ENCODE peak calls at places on chromosome 16, in six cellular contexts. M is WTC11, T is K562, N is H1, L is endothelial cell of umbilical vein, E is HepG2. I is an unnamed sample.

GRCh38 chr16:64051826-64052225 is 1070.0 kb downstream of the CDH11 start:
- DNase-seq in M (no peak), T (no peak), N (no peak), L (peak; percentile 19), E (peak; percentile 32), I (no peak)

GRCh38 chr16:12293017-12293618 is 316.6 kb downstream of the SNX29 start:
- DNase-seq in M (no peak), T (peak; percentile 29), N (no peak), L (peak; percentile 13), E (no peak), I (no peak)

GRCh38 chr16:2715519-2715918 is 4.5 kb downstream of the PRSS27 start:
- DNase-seq in M (peak; percentile 72), T (peak; percentile 91), N (peak; percentile 80), L (peak; percentile 49), E (no peak), I (no peak)

GRCh38 chr16:67286441-67287235 is 7.3 kb downstream of the PLEKHG4 start:
- DNase-seq in M (no peak), T (no peak), N (no peak), L (no peak), E (no peak), I (no peak)

GRCh38 chr16:65388592-65388991 is 266.7 kb upstream of the CDH11 start:
- DNase-seq in M (no peak), T (no peak), N (no peak), L (no peak), E (no peak), I (no peak)

GRCh38 chr16:77974883-77975282 is 47.5 kb upstream of the CLEC3A start:
- DNase-seq in M (peak; percentile 31), T (no peak), N (peak; percentile 68), L (no peak), E (no peak), I (no peak)

GRCh38 chr16:89013111-89013510 is 36.1 kb upstream of the CBFA2T3 start:
- DNase-seq in M (no peak), T (no peak), N (no peak), L (no peak), E (no peak), I (no peak)

GRCh38 chr16:67936876-67937605 is 391 bp upstream of the PSMB10 start:
- DNase-seq in M (no peak), T (no peak), N (no peak), L (peak; percentile 64), E (no peak), I (no peak)

GRCh38 chr16:78551487-78552085 is 452.1 kb downstream of the WWOX start:
- DNase-seq in M (peak; percentile 39), T (no peak), N (peak; percentile 46), L (no peak), E (no peak), I (no peak)

GRCh38 chr16:75248142-75248535 is 3.3 kb downstream of the BCAR1 start:
- DNase-seq in M (no peak), T (no peak), N (no peak), L (no peak), E (no peak), I (no peak)

GRCh38 chr16:62408760-62409159 is 372.5 kb upstream of the CDH8 start:
- DNase-seq in M (peak; percentile 77), T (no peak), N (peak; percentile 84), L (no peak), E (no peak), I (no peak)

GRCh38 chr16:88354229-88355092 is 28.3 kb upstream of the ZNF469 start:
- DNase-seq in M (no peak), T (no peak), N (no peak), L (no peak), E (no peak), I (no peak)

GRCh38 chr16:2838928-2839327 is 8.8 kb downstream of the ZG16B start:
- DNase-seq in M (peak; percentile 86), T (peak; percentile 75), N (peak; percentile 82), L (peak; percentile 70), E (peak; percentile 72), I (peak; percentile 88)

GRCh38 chr16:7509919-7510705 is 177.5 kb downstream of the RBFOX1 start:
- DNase-seq in M (no peak), T (no peak), N (no peak), L (no peak), E (no peak), I (no peak)

GRCh38 chr16:81636298-81636960 is 142.7 kb upstream of the PLCG2 start:
- DNase-seq in M (no peak), T (peak; percentile 69), N (no peak), L (no peak), E (no peak), I (no peak)

GRCh38 chr16:86848821-86849220 is 270.5 kb downstream of the FOXL1 start:
- DNase-seq in M (no peak), T (no peak), N (no peak), L (no peak), E (no peak), I (no peak)

GRCh38 chr16:19872935-19873334 is 11.7 kb downstream of the GPRC5B start:
- DNase-seq in M (no peak), T (no peak), N (no peak), L (no peak), E (no peak), I (no peak)

GRCh38 chr16:2473999-2474876 is 689 bp upstream of the TBC1D24 start:
- DNase-seq in M (peak; percentile 42), T (peak; percentile 63), N (peak; percentile 72), L (peak; percentile 44), E (no peak), I (peak; percentile 56)

GRCh38 chr16:21628196-21628726 is 24.1 kb downstream of the IGSF6 start:
- DNase-seq in M (no peak), T (no peak), N (no peak), L (no peak), E (peak; percentile 84), I (no peak)

GRCh38 chr16:52191533-52192134 is 355.3 kb downstream of the TOX3 start:
- DNase-seq in M (peak; percentile 81), T (peak; percentile 69), N (peak; percentile 84), L (peak; percentile 60), E (peak; percentile 76), I (peak; percentile 41)

GRCh38 chr16:75263291-75263962 is 12.0 kb upstream of the BCAR1 start:
- DNase-seq in M (no peak), T (no peak), N (no peak), L (no peak), E (no peak), I (no peak)

GRCh38 chr16:6349725-6350124 is 982.9 kb upstream of the RBFOX1 start:
- DNase-seq in M (no peak), T (no peak), N (no peak), L (no peak), E (no peak), I (no peak)

GRCh38 chr16:31149332-31149731 is 534 bp downstream of the PRSS36 start:
- DNase-seq in M (no peak), T (no peak), N (no peak), L (no peak), E (no peak), I (no peak)

GRCh38 chr16:88121886-88122580 is 170.8 kb downstream of the BANP start:
- DNase-seq in M (no peak), T (no peak), N (no peak), L (no peak), E (no peak), I (no peak)

GRCh38 chr16:67116388-67117311 is 6.9 kb downstream of the PHAF1 start:
- DNase-seq in M (no peak), T (no peak), N (no peak), L (peak; percentile 26), E (peak; percentile 66), I (no peak)

GRCh38 chr16:66395806-66396555 is 29.5 kb downstream of the CDH5 start:
- DNase-seq in M (no peak), T (no peak), N (no peak), L (no peak), E (no peak), I (no peak)

GRCh38 chr16:88941051-88941932 is 35.7 kb downstream of the CBFA2T3 start:
- DNase-seq in M (no peak), T (no peak), N (no peak), L (no peak), E (no peak), I (no peak)

GRCh38 chr16:3876160-3876559 is 4.4 kb downstream of the CREBBP start:
- DNase-seq in M (no peak), T (no peak), N (no peak), L (no peak), E (no peak), I (no peak)

GRCh38 chr16:3878610-3879009 is 1.9 kb downstream of the CREBBP start:
- DNase-seq in M (no peak), T (no peak), N (no peak), L (no peak), E (no peak), I (no peak)

GRCh38 chr16:3874794-3875692 is 5.5 kb downstream of the CREBBP start:
- DNase-seq in M (no peak), T (no peak), N (no peak), L (no peak), E (no peak), I (no peak)

GRCh38 chr16:3874242-3874641 is 6.3 kb downstream of the CREBBP start:
- DNase-seq in M (no peak), T (no peak), N (no peak), L (no peak), E (no peak), I (no peak)

GRCh38 chr16:3876695-3877094 is 3.8 kb downstream of the CREBBP start:
- DNase-seq in M (no peak), T (no peak), N (no peak), L (no peak), E (no peak), I (no peak)
- TF ChIP-seq JUN in M (no peak), T (no peak), N (no peak), L (no peak), E (no peak), I (no peak)

GRCh38 chr16:49696414-49697101 is 159.4 kb downstream of the ZNF423 start:
- DNase-seq in M (peak; percentile 64), T (no peak), N (peak; percentile 78), L (no peak), E (no peak), I (no peak)
- TF ChIP-seq JUN in M (no peak), T (no peak), N (peak; percentile 43), L (no peak), E (no peak), I (no peak)

GRCh38 chr16:47826070-47826469 is 329.7 kb downstream of the ABCC12 start:
- DNase-seq in M (no peak), T (no peak), N (no peak), L (no peak), E (no peak), I (no peak)
- TF ChIP-seq JUN in M (no peak), T (no peak), N (no peak), L (no peak), E (no peak), I (no peak)

DNA sequence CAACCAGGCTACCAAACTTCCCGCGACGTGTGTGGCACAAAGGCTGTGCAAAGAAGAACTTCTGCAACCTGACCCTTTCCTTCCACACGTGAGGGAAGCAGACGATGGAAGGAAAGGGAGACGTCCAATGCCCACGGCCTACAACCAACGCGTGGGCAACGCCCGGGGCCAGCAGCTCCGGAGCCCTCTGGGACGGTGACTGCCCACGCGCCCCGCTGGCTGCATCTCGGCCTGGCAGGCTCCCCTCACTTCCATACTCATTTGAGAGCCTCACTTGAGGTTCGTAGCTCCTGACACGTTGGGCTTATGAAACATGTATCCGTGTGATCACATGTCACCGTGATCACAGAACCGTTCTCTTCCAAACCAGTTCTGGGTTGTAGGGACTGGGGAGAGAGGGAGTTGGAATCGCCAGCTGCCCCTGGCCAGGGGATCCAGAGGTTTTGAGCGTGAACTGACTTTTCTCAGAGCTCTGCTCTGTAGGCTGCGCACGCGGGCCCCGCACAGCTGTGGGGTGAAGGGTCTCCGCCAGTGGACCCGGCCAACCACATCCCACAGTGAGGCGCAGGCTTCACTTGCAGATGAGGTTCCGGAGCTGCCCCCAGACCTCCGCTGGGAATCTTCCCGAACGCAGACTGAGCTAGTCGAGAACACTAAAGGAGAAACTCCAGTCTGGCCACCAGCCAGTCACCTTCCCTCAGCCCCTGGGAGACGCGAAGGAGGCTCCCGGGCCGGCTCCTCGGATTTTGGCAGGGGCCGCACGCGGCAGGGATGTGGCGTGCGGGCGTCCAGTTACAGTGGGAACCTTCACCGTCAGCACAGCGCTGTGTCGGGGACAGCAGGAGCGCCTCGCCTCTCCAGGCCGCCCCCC is 1.0 kb downstream of the LMF1 start:
- DNase-seq in M (peak; percentile 39), T (no peak), N (peak; percentile 67), L (peak; percentile 39), E (no peak), I (no peak)
- TF ChIP-seq JUN in M (no peak), T (no peak), N (no peak), L (no peak), E (no peak), I (no peak)

I was measured in A549.